ENCODE peak calls at places on chromosomes 16 and 17, in four cellular contexts. V, L, U and C are unnamed samples.

GRCh38 chr17:81419333-81419885 is 24.2 kb downstream of the BAHCC1 start:
- DNase-seq in L (peak; percentile 46), U (peak; percentile 71), V (no peak), C (no peak)

GRCh38 chr17:6633263-6633662 is 7.2 kb downstream of the KIAA0753 start:
- DNase-seq in L (no peak), U (no peak), V (no peak), C (no peak)

GRCh38 chr16:52690468-52690867 is 143.5 kb upstream of the TOX3 start:
- DNase-seq in U (no peak), L (no peak), V (no peak), C (no peak)

GRCh38 chr17:47870042-47870441 is 19.1 kb upstream of the SP6 start:
- DNase-seq in V (peak; percentile 25), U (no peak), L (no peak), C (no peak)

GRCh38 chr17:62631936-62632924 is 4.8 kb downstream of the MRC2 start:
- DNase-seq in V (no peak), U (no peak), L (no peak), C (no peak)

GRCh38 chr17:69012895-69013805 is 47.6 kb downstream of the ABCA9 start:
- DNase-seq in L (peak; percentile 74), V (no peak), U (no peak), C (no peak)

GRCh38 chr16:9258423-9259051 is 167.1 kb downstream of the HAPSTR1 start:
- DNase-seq in U (peak; percentile 34), L (peak; percentile 64), V (peak; percentile 44), C (peak; percentile 8)

GRCh38 chr16:15961060-15961511 is 11.7 kb downstream of the ABCC1 start:
- DNase-seq in L (no peak), U (no peak), V (no peak), C (no peak)

GRCh38 chr17:67658265-67658664 is 59.5 kb upstream of the NOL11 start:
- DNase-seq in V (no peak), U (no peak), L (no peak), C (no peak)

GRCh38 chr16:46853713-46854443 is 22.9 kb upstream of the C16orf87 start:
- DNase-seq in U (peak; percentile 50), V (peak; percentile 81), L (peak; percentile 77), C (peak; percentile 52)

GRCh38 chr16:82709987-82710386 is 83.2 kb downstream of the CDH13 start:
- DNase-seq in U (no peak), L (no peak), V (no peak), C (no peak)

GRCh38 chr16:15682105-15682570 is 32.1 kb downstream of the NDE1 start:
- DNase-seq in V (peak; percentile 89), L (peak; percentile 86), U (peak; percentile 33), C (peak; percentile 86)

GRCh38 chr16:1331712-1332617 is 1.5 kb upstream of the BAIAP3 start:
- DNase-seq in U (peak; percentile 33), L (peak; percentile 91), V (peak; percentile 92), C (no peak)

GRCh38 chr17:19978206-19978802 is 676 bp upstream of the AKAP10 start:
- DNase-seq in V (no peak), L (no peak), U (no peak), C (no peak)

GRCh38 chr16:51576498-51576897 is 425.4 kb upstream of the SALL1 start:
- DNase-seq in U (no peak), L (no peak), V (no peak), C (no peak)

GRCh38 chr16:71758293-71758760 is 33.8 kb upstream of the PHLPP2 start:
- DNase-seq in L (no peak), V (peak; percentile 41), U (no peak), C (no peak)

GRCh38 chr17:74987909-74988711 is 678 bp downstream of the CDR2L start:
- DNase-seq in L (peak; percentile 78), V (no peak), U (no peak), C (no peak)

GRCh38 chr17:40520991-40521453 is 19.6 kb upstream of the TNS4 start:
- DNase-seq in V (no peak), U (no peak), L (no peak), C (no peak)

GRCh38 chr16:27315333-27316037 is 1.7 kb downstream of the IL4R start:
- DNase-seq in U (peak; percentile 43), V (peak; percentile 81), L (peak; percentile 13), C (no peak)

GRCh38 chr16:345686-346231 is 6.8 kb downstream of the AXIN1 start:
- DNase-seq in L (no peak), V (no peak), U (no peak), C (no peak)

GRCh38 chr17:59845595-59846390 is 47.0 kb downstream of the TUBD1 start:
- DNase-seq in L (peak; percentile 45), V (peak; percentile 89), U (peak; percentile 90), C (peak; percentile 88)

GRCh38 chr16:84717484-84717883 is 17.7 kb downstream of the USP10 start:
- DNase-seq in V (no peak), U (no peak), L (no peak), C (no peak)

GRCh38 chr16:51134269-51134812 is 16.7 kb downstream of the SALL1 start:
- DNase-seq in U (no peak), L (no peak), V (no peak), C (no peak)

GRCh38 chr16:22424161-22424937 is 49.9 kb upstream of the CDR2 start:
- DNase-seq in L (no peak), U (no peak), V (no peak), C (no peak)

GRCh38 chr16:2816751-2817495 is at the start of gene PRSS21:
- DNase-seq in U (no peak), V (no peak), L (peak; percentile 78), C (no peak)

GRCh38 chr17:18181358-18181757 is 2.3 kb upstream of the ALKBH5 start:
- DNase-seq in U (no peak), L (peak; percentile 34), V (no peak), C (no peak)

GRCh38 chr16:75068075-75068474 is 48.5 kb downstream of the LDHD start:
- DNase-seq in U (no peak), V (no peak), L (no peak), C (no peak)

GRCh38 chr16:3738541-3738940 is 21.2 kb upstream of the TRAP1 start:
- DNase-seq in V (no peak), U (no peak), L (no peak), C (no peak)

GRCh38 chr17:63838586-63839184 is 3.8 kb downstream of the SMARCD2 start:
- DNase-seq in U (no peak), V (no peak), L (no peak), C (no peak)

GRCh38 chr17:4028436-4028835 is 64.2 kb upstream of the ATP2A3 start:
- DNase-seq in L (no peak), U (no peak), V (no peak), C (no peak)

GRCh38 chr17:19013806-19014627 is 9.5 kb upstream of the FAM83G start:
- DNase-seq in L (no peak), V (no peak), U (no peak), C (no peak)

GRCh38 chr16:87324411-87325275 is 7.5 kb upstream of the C16orf95 start:
- DNase-seq in L (peak; percentile 48), V (peak; percentile 46), U (no peak), C (no peak)

GRCh38 chr16:4414187-4414909 is 2.0 kb downstream of the CORO7 start:
- DNase-seq in U (no peak), L (no peak), V (no peak), C (no peak)

GRCh38 chr17:3531266-3532101 is 26.1 kb downstream of the TRPV3 start:
- DNase-seq in L (no peak), V (no peak), U (no peak), C (no peak)

GRCh38 chr17:9009737-9010136 is 11.6 kb upstream of the NTN1 start:
- DNase-seq in U (no peak), V (no peak), L (no peak), C (no peak)

GRCh38 chr17:9006175-9006767 is 15.0 kb upstream of the NTN1 start:
- DNase-seq in V (no peak), U (no peak), L (no peak), C (no peak)

GRCh38 chr17:9011001-9011400 is 10.3 kb upstream of the NTN1 start:
- DNase-seq in U (no peak), L (no peak), V (no peak), C (no peak)

GRCh38 chr17:9007052-9007714 is 14.1 kb upstream of the NTN1 start:
- DNase-seq in U (no peak), V (no peak), L (no peak), C (no peak)

GRCh38 chr17:9009096-9009495 is 12.2 kb upstream of the NTN1 start:
- DNase-seq in L (no peak), U (no peak), V (no peak), C (no peak)
- H3K27me3 ChIP-seq in L (no peaks in the 10 kb centered on the region), U (peaks cover 11% of the 10 kb centered on the region), V (peaks cover 8% of the 10 kb centered on the region), C (no peaks in the 10 kb centered on the region)

GRCh38 chr16:24728011-24728410 is 1.4 kb upstream of the TNRC6A start:
- DNase-seq in V (no peak), U (no peak), L (no peak), C (no peak)
- TF ChIP-seq TCF7L2 in V (no peak), U (no peak), L (no peak), C (no peak)

DNA sequence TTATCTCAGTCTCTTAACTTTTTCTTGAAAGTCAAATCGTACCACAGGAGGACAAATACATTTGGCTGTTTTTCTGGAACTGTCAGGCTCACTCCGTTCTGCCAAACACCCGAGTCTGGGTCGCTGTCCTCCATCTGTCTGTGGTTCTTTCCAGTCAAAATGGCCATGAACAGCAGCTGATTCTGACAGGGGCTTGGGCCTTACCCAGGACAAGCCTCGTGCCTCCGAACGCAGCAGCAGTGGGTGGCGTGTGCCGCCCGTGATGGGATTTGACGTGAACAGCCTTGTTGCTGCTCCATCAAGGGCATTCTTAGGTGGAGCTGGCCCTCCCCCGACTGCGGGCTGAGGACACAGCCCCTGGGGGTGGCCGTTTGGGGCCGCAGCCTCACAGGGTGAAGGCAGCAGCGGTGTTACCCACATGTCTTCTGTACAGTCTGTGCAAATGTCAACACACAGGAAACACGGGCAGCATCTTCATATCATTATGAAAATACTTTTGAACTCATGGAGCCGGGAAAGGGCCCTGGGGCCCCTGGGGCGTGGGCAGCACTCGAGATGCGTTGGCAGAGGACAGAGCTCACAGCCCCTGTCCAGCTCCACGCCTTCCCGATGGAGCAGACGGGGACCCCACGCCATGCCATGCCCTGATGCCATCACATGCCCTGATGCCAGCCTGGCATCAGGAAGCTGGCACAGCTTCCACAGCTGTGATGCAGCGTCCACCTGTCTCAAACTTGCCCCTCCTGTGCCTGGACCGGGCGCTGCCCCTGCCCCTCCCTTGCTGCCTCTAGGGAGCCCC is 8.6 kb upstream of the ACSF3 start:
- DNase-seq in V (no peak), L (no peak), U (no peak), C (no peak)
- H3K27me3 ChIP-seq in V (peaks cover 27% of the 10 kb centered on the region), L (peaks cover 32% of the 10 kb centered on the region), U (peaks cover 8% of the 10 kb centered on the region), C (no peaks in the 10 kb centered on the region)

GRCh38 chr16:17590711-17591654 is 120.2 kb upstream of the XYLT1 start:
- DNase-seq in U (no peak), V (no peak), L (peak; percentile 60), C (no peak)
- TF ChIP-seq TCF7L2 in U (no peak), V (no peak), L (no peak), C (no peak)

GRCh38 chr17:58161566-58161965 is 5.2 kb upstream of the OR4D2 start:
- DNase-seq in L (no peak), V (no peak), U (no peak), C (no peak)
- H3K27me3 ChIP-seq in L (peaks cover 22% of the 10 kb centered on the region), V (peaks cover 4% of the 10 kb centered on the region), U (peaks cover 67% of the 10 kb centered on the region), C (peaks cover 68% of the 10 kb centered on the region)